ENCODE peak calls at places on chromosomes 6 and 20, in six cellular contexts. S is astrocyte of the spinal cord, F is brain microvascular endothelial cell, R is ascending aorta, L is heart left ventricle, M is upper lobe of right lung. Q is an unnamed sample.
A peak's percentile ranks its signal among the peaks of the same experiment; 100 is the strongest.

GRCh38 chr20:5041433-5041832 is 40.1 kb upstream of the SLC23A2 start:
- DNase-seq in S (peak; percentile 38), F (peak; percentile 65), R (no peak), L (no peak), M (no peak), Q (peak; percentile 28)

GRCh38 chr6:9540534-9541126 is 874.2 kb downstream of the TFAP2A start:
- DNase-seq in S (peak; percentile 65), F (peak; percentile 47), R (no peak), L (no peak), M (no peak), Q (peak; percentile 57)

GRCh38 chr6:6557871-6558270 is 30.6 kb upstream of the LY86 start:
- DNase-seq in S (no peak), F (no peak), R (no peak), L (no peak), M (no peak), Q (no peak)

GRCh38 chr20:41005361-41005729 is 23.3 kb upstream of the TOP1 start:
- DNase-seq in S (peak; percentile 97), F (peak; percentile 93), R (peak; percentile 90), L (peak; percentile 89), M (peak; percentile 86), Q (peak; percentile 98)

GRCh38 chr20:63667858-63668257 is 9.7 kb downstream of the RTEL1 start:
- DNase-seq in S (no peak), F (no peak), R (no peak), L (no peak), M (no peak), Q (no peak)

GRCh38 chr20:47150403-47151152 is 205.9 kb downstream of the ZMYND8 start:
- DNase-seq in S (peak; percentile 76), F (peak; percentile 77), R (peak; percentile 79), L (peak; percentile 58), M (peak; percentile 76), Q (peak; percentile 79)

GRCh38 chr6:130853555-130854183 is 26.5 kb downstream of the SMLR1 start:
- DNase-seq in S (peak; percentile 45), F (peak; percentile 56), R (no peak), L (no peak), M (no peak), Q (no peak)

GRCh38 chr20:43662943-43663655 is 3.8 kb upstream of the MYBL2 start:
- DNase-seq in S (no peak), F (no peak), R (no peak), L (no peak), M (no peak), Q (no peak)

GRCh38 chr6:36979343-36979742 is 6.7 kb downstream of the MTCH1 start:
- DNase-seq in S (peak; percentile 50), F (peak; percentile 29), R (no peak), L (peak; percentile 78), M (peak; percentile 65), Q (peak; percentile 62)

GRCh38 chr6:36983538-36983937 is 2.5 kb downstream of the MTCH1 start:
- DNase-seq in S (no peak), F (no peak), R (no peak), L (no peak), M (no peak), Q (no peak)

GRCh38 chr6:36980129-36980528 is 5.9 kb downstream of the MTCH1 start:
- DNase-seq in S (no peak), F (no peak), R (no peak), L (no peak), M (no peak), Q (no peak)

GRCh38 chr6:36978687-36979086 is 7.3 kb downstream of the MTCH1 start:
- DNase-seq in S (no peak), F (no peak), R (no peak), L (no peak), M (no peak), Q (no peak)

DNA sequence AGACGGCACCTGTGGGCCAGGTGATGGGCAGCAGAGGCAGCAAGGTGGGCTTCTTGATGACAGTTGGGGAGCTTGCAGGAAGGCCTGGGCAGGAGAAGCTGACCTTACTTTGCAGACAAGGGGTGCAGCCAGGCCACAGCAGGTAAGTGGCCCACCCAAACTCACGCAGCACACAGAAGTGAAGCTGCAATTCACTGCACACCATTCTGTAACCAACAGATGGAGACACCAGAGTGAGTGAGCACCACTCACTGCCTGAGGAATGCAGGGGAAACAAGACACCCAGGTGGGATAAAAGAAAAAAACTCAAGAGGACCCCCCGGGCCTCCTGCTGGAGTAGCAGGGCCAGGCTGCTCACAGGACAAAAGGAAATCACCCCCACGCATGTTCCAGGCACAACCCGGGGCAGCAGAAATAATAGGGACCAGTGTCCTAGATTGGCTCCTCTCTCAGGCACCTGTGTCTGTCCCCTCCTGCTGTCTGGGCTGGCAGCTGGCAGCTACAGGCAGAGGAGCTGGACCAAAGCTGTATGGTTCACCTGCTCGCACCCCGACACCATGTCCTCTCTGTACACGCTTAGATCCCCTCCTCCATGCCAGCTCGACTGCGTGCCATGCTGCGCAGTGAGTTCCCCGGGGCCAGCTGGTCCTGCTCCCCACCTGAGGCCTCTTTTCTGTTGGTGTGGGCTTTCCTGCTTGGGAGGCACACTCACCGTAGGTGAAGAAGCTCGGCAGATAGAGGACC is 4.9 kb downstream of the MTCH1 start:
- DNase-seq in S (no peak), F (no peak), R (no peak), L (no peak), M (peak; percentile 56), Q (no peak)
- TF ChIP-seq CTCF in S (peak; percentile 20), F (peak; percentile 19), R (no peak), L (no peak), M (no peak), Q (no peak)

GRCh38 chr6:1312444-1313363 is 806 bp downstream of the FOXQ1 start:
- DNase-seq in S (peak; percentile 23), F (no peak), R (no peak), L (no peak), M (peak; percentile 76), Q (peak; percentile 17)
- H3K4me3 ChIP-seq in S (peak overlapping the region; percentile 34), F (peak overlapping the region; percentile 41), R (peak overlapping the region; percentile 35), L (peak overlapping the region; percentile 53), M (peak overlapping the region; percentile 58), Q (peak overlapping the region; percentile 53)

DNA sequence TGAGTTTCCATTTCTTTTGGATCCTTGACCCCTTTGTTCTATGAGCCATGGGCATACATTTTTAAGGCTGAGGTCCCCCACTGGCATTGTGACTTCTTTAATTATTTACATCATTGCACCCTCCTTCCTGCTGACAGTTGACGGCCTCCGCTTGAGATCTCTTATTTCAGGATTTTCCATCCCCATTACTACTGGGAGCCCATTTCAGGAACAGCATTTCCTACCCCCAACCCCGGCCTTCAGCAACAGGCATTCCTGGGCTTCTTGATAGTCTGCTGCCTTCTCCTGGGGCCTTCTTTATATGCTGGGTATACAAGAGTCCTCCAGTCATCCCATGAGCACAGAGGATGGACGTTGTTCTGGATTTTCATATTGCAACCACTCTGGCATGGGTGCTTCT is 3.8 kb downstream of the ULBP1 start:
- DNase-seq in S (no peak), F (no peak), R (no peak), L (no peak), M (no peak), Q (no peak)
- TF ChIP-seq CTCF in S (no peak), F (no peak), R (no peak), L (no peak), M (no peak), Q (no peak)

DNA sequence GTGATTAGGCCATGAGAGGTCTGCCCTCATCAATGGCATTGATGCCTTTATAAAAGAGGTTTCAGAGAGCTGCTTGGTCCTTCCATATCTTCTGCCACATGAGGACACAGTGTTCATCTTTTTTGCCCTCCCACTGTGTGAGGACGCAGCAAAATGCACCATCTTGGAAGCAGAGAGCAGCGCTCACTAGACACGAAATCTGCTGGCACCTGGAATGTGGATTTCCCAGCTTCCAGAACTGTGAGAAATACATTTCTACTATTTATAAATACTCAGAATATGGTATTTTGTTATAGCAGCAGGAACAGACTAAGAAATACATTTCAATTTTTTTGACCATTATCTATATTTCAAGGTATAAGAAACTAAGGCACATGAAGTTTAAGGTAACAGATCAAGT is 24.9 kb downstream of the SLC35F1 start:
- DNase-seq in S (no peak), F (no peak), R (no peak), L (no peak), M (no peak), Q (no peak)
- H3K4me3 ChIP-seq in S (no peak overlapping the region), F (no peak overlapping the region), R (no peak overlapping the region), L (no peak overlapping the region), M (no peak overlapping the region), Q (no peak overlapping the region)

DNA sequence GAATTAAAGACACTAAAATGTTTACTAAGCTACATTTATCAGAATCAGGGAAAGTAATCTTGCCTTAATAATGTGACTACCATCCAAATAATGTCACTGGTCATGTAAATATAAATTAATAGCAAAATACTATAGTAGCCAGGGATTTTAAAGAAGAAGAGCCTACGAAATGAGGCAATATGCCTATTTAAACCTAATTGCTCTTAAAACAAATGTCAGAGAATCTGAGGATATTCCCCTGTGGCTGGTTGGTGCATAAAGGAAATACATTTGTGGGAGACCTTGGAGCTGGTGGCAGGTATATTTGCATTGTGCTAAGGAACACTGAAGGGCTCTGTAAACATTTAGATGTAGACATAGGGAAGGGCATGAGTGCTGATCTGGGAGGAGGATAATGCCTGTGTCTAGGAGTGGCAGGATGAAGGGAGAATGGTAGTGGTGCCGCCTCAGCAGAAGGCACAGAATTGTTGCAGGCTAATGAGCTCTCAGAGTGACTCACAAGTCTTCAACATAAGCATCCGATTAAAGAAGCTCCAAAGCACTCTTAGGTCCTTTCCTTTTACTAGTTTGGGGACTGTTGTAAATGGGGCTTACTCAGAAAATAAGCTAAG is 85.9 kb downstream of the CD164 start:
- DNase-seq in S (no peak), F (no peak), R (no peak), L (no peak), M (no peak), Q (no peak)
- TF ChIP-seq CTCF in S (no peak), F (no peak), R (no peak), L (no peak), M (no peak), Q (no peak)